ENCODE peak calls at places on chromosomes 1 and 21, in seven cellular contexts. X is nephron progenitor cell, Q is K562, F is tibial artery, I is progenitor cell of endocrine pancreas, B is osteocyte, H is HFF-Myc. V is an unnamed sample.

GRCh38 chr1:52674497-52675384 is 23.4 kb downstream of the COA7 start:
- DNase-seq in F (no peak), B (no peak), I (no peak), X (no peak), H (no peak), Q (peak), V (no peak)

GRCh38 chr1:177239792-177240191 is 69.0 kb downstream of the BRINP2 start:
- DNase-seq in F (no peak), B (no peak), I (no peak), Q (no peak), H (no peak), X (no peak), V (no peak)

GRCh38 chr1:1914842-1915692 is at the start of gene CALML6:
- DNase-seq in I (no peak), H (no peak), F (no peak), X (no peak), B (no peak), Q (no peak), V (no peak)

GRCh38 chr1:156337052-156337887 is 822 bp downstream of the CCT3 start:
- DNase-seq in F (no peak), X (no peak), H (no peak), I (no peak), Q (no peak), B (no peak), V (no peak)

GRCh38 chr1:202192770-202193613 is 607 bp upstream of the LGR6 start:
- DNase-seq in H (no peak), I (peak), F (peak), Q (peak), X (peak), B (peak), V (no peak)

GRCh38 chr1:158329807-158330206 is 1.5 kb downstream of the CD1B start:
- DNase-seq in B (no peak), H (no peak), X (no peak), F (no peak), Q (no peak), I (no peak), V (no peak)

GRCh38 chr1:183096889-183097288 is 73.7 kb downstream of the LAMC1 start:
- DNase-seq in B (no peak), Q (no peak), I (no peak), F (no peak), H (peak), X (no peak), V (no peak)

GRCh38 chr1:32503153-32503552 is 36.1 kb upstream of the ZBTB8A start:
- DNase-seq in B (no peak), F (no peak), H (no peak), X (no peak), Q (no peak), I (no peak), V (no peak)

GRCh38 chr1:87717167-87717670 is 388.5 kb downstream of the LMO4 start:
- DNase-seq in X (no peak), I (no peak), Q (no peak), H (no peak), B (no peak), F (no peak), V (no peak)

GRCh38 chr21:42193131-42193671 is 25.7 kb upstream of the ABCG1 start:
- DNase-seq in F (no peak), I (no peak), X (no peak), B (peak), Q (no peak), H (no peak), V (no peak)

GRCh38 chr1:18085387-18086074 is 22.1 kb upstream of the IGSF21 start:
- DNase-seq in F (no peak), Q (no peak), I (no peak), X (no peak), H (no peak), B (no peak), V (no peak)

GRCh38 chr1:30258471-30258870 is 464.9 kb downstream of the MATN1 start:
- DNase-seq in Q (no peak), B (no peak), I (no peak), H (no peak), F (peak), X (no peak), V (no peak)

GRCh38 chr1:44276901-44277300 is 63.6 kb downstream of the DMAP1 start:
- DNase-seq in H (no peak), B (no peak), X (no peak), F (no peak), I (no peak), Q (no peak), V (peak)

GRCh38 chr1:242530761-242531160 is 6.3 kb upstream of the PLD5 start:
- DNase-seq in I (no peak), H (no peak), B (no peak), F (no peak), Q (no peak), X (no peak), V (no peak)

GRCh38 chr1:8116892-8117262 is 90.8 kb upstream of the ERRFI1 start:
- DNase-seq in H (no peak), I (no peak), Q (no peak), X (peak), F (peak), B (peak), V (no peak)

GRCh38 chr1:226706664-226707063 is 32.4 kb downstream of the ITPKB start:
- DNase-seq in I (no peak), Q (no peak), F (no peak), B (no peak), X (no peak), H (no peak), V (no peak)

GRCh38 chr1:168664069-168664834 is 64.8 kb downstream of the DPT start:
- DNase-seq in B (no peak), H (no peak), Q (no peak), I (no peak), X (no peak), F (no peak), V (no peak)

GRCh38 chr1:25744140-25744581 is 55.8 kb upstream of the SELENON start:
- DNase-seq in F (peak), H (peak), I (no peak), B (no peak), Q (no peak), X (peak), V (peak)

GRCh38 chr1:240031414-240031813 is 60.3 kb upstream of the FMN2 start:
- DNase-seq in F (no peak), X (no peak), Q (no peak), H (no peak), B (no peak), I (no peak), V (peak)

GRCh38 chr1:245923215-245923614 is 583.9 kb downstream of the SMYD3 start:
- DNase-seq in B (no peak), Q (peak), F (no peak), H (no peak), I (no peak), X (no peak), V (no peak)

GRCh38 chr1:4509206-4509605 is 145.2 kb upstream of the AJAP1 start:
- DNase-seq in Q (no peak), F (no peak), X (no peak), I (no peak), H (no peak), B (no peak), V (no peak)

GRCh38 chr1:100578201-100578600 is 40.3 kb downstream of the GPR88 start:
- DNase-seq in F (no peak), H (no peak), X (no peak), I (no peak), Q (no peak), B (no peak), V (no peak)

GRCh38 chr1:211648336-211648735 is 27.1 kb downstream of the NEK2 start:
- DNase-seq in X (no peak), Q (no peak), H (no peak), F (no peak), I (no peak), B (peak), V (no peak)

GRCh38 chr1:161242313-161242712 is 4.3 kb upstream of the NR1I3 start:
- DNase-seq in H (no peak), F (no peak), Q (peak), X (no peak), I (no peak), B (no peak), V (no peak)

GRCh38 chr1:156241926-156242325 is at the start of gene BGLAP:
- DNase-seq in B (no peak), Q (no peak), I (no peak), H (no peak), F (no peak), X (no peak), V (no peak)

GRCh38 chr1:236880209-236880608 is 85.1 kb downstream of the MTR start:
- DNase-seq in H (no peak), Q (no peak), F (no peak), B (no peak), X (no peak), I (no peak), V (no peak)

GRCh38 chr1:105483436-105483835 is 1573.0 kb upstream of the PRMT6 start:
- DNase-seq in X (no peak), F (no peak), Q (no peak), H (no peak), B (no peak), I (no peak), V (no peak)

GRCh38 chr1:228457396-228458176 is 29.6 kb upstream of the RNF187 start:
- DNase-seq in I (peak), Q (peak), X (peak), H (peak), F (peak), B (peak), V (peak)
- TF ChIP-seq CTCF in I (peak), Q (no peak), X (no peak), H (peak), F (peak), B (peak), V (peak)

DNA sequence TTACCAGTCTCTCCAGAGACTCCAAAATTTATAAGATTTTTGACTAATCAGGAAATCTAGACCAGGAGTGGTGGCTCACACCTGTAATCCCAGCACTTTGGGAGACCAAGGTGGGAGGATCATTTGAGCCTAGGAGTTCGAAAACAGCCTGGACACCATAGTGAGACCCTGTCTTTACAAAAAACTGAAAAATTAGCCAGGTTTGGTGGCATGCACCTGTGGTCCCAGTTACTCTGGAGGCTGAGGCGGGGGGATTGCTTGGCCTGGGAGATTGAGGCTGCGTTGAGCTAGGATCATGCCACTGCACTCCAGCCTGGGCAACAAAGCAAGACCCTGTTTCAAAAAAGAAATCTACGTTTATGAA is 10.0 kb downstream of the ATP8B2 start:
- DNase-seq in Q (no peak), I (no peak), B (no peak), H (no peak), X (no peak), F (no peak), V (no peak)
- TF ChIP-seq CTCF in Q (peak), I (no peak), B (peak), H (no peak), X (no peak), F (no peak), V (no peak)

GRCh38 chr21:41098481-41098880 is 69.5 kb upstream of the BACE2 start:
- DNase-seq in I (no peak), X (no peak), H (no peak), Q (no peak), B (no peak), F (no peak), V (no peak)

GRCh38 chr21:41098076-41098475 is 69.9 kb upstream of the BACE2 start:
- DNase-seq in Q (no peak), H (no peak), F (no peak), I (no peak), B (no peak), X (no peak), V (no peak)

GRCh38 chr21:41095983-41096382 is 72.0 kb upstream of the BACE2 start:
- DNase-seq in I (no peak), X (no peak), F (no peak), B (no peak), Q (no peak), H (no peak), V (no peak)

GRCh38 chr21:41100826-41101550 is 67.0 kb upstream of the BACE2 start:
- DNase-seq in B (no peak), I (no peak), X (no peak), H (no peak), Q (no peak), F (no peak), V (no peak)
- TF ChIP-seq CTCF in B (no peak), I (no peak), X (no peak), H (no peak), Q (no peak), F (no peak), V (no peak)

DNA sequence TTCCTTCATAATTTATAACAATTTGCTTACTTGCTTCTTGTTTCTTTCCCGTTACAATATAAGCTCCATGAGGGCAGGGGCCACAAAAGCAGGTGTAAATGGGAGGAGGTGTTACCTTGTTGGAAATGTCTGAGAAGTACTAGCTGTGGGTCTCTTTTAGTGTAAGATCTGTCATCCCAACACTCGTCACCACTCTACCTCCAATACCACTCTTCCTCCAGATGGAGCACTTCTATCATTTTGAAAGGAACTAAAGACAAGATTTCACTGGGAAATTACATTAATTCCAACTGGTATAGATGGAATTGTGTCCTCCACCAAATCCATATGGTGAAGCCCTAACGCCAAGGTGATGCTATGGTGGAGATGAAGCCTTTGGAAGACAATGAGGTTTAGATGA is 53.0 kb upstream of the CPLANE2 start:
- DNase-seq in B (no peak), I (no peak), H (no peak), X (no peak), Q (no peak), F (no peak), V (no peak)
- TF ChIP-seq CTCF in B (peak), I (no peak), H (no peak), X (no peak), Q (no peak), F (no peak), V (no peak)

DNA sequence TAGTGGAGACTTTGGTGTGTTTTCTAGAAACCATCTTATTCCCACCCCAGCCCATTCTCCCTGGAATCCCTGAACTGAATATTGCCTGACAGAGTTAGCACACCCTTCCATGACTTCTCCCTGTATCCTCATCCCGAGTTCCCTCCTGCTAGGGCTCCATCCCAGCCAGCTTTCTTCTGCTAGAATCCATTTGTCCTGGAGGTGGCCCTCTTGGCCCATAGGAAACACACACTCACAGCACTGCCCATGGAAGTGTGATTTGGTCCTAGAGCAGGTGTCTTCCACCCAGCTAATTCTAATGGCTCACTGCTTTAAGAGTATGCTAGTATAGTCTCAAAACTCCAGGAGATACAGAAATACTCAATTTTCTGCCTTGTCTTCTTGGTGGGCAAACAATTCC is 4.1 kb downstream of the KRTAP15-1 start:
- DNase-seq in F (no peak), X (no peak), H (no peak), Q (no peak), B (no peak), I (no peak), V (no peak)
- TF ChIP-seq CTCF in F (no peak), X (peak), H (no peak), Q (no peak), B (no peak), I (no peak), V (no peak)

GRCh38 chr1:204080163-204080903 is 7.4 kb downstream of the SOX13 start:
- DNase-seq in H (peak), X (peak), Q (peak), I (peak), B (peak), F (peak), V (no peak)
- TF ChIP-seq CTCF in H (no peak), X (no peak), Q (no peak), I (no peak), B (no peak), F (peak), V (no peak)

DNA sequence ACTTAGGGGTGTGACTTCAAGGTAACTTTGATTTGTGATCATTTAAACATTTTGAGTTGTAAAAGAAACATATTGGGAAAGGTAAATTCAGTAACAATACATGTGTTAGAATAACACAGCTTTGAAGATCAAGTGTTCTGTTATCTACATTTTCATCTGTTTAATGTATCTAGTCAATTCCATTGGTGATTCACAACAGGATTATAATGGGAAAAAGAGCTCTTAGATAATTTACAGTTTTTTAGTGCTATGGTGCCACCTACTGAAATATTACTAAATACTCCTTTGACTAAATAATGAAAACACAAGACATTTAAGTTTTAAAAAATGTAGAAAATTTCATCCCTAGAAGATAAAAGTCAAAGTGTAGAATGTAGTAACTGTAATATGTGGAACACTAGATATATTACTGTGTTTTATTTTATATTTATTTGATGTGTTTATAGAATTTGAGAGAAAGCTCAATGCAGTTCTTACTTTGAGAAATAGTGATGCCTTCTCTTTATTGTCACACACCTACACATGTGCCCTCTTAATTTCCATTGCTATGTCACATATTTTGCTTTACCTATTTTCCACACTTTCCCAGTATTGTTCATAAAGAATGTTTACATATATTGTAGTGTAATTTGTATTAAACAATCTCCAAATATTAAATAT is 47.4 kb downstream of the PTPRC start:
- DNase-seq in B (no peak), X (no peak), F (no peak), H (no peak), I (no peak), Q (no peak), V (no peak)
- TF ChIP-seq CTCF in B (peak), X (no peak), F (no peak), H (peak), I (peak), Q (no peak), V (peak)

GRCh38 chr1:19391596-19391981 is 79.5 kb downstream of the SLC66A1 start:
- DNase-seq in F (no peak), I (no peak), B (no peak), Q (no peak), H (no peak), X (no peak), V (no peak)
- TF ChIP-seq CTCF in F (no peak), I (peak), B (no peak), Q (peak), H (no peak), X (peak), V (no peak)

V was measured in AG09309.